ENCODE peak calls at places on chromosomes 7 and 10, in eight cellular contexts. K, B, I, O, A, E, J and R are unnamed samples.

GRCh38 chr7:2660359-2661095 is 27.5 kb upstream of the AMZ1 start:
- DNase-seq in K (no peak), B (peak; percentile 24), I (no peak), O (no peak), A (no peak), E (no peak), J (no peak), R (no peak)

GRCh38 chr7:95798401-95798930 is 26.1 kb downstream of the DYNC1I1 start:
- DNase-seq in K (no peak), B (no peak), I (peak; percentile 85), O (no peak), A (no peak), E (no peak), J (no peak), R (no peak)

GRCh38 chr10:69361303-69361614 is 55.5 kb downstream of the TACR2 start:
- DNase-seq in K (no peak), B (no peak), I (no peak), O (no peak), A (no peak), E (no peak), J (no peak), R (no peak)

GRCh38 chr10:47381427-47382379 is 2.4 kb downstream of the ZNF488 start:
- DNase-seq in K (no peak), B (no peak), I (no peak), O (no peak), A (no peak), E (no peak), J (no peak), R (peak; percentile 1)

GRCh38 chr7:11760372-11760771 is 71.6 kb downstream of the THSD7A start:
- DNase-seq in K (no peak), B (no peak), I (peak; percentile 93), O (no peak), A (no peak), E (no peak), J (no peak), R (no peak)

GRCh38 chr7:150947761-150948680 is 30.1 kb downstream of the KCNH2 start:
- DNase-seq in K (no peak), B (no peak), I (no peak), O (no peak), A (no peak), E (no peak), J (peak; percentile 23), R (no peak)

GRCh38 chr7:127888825-127889224 is 142.4 kb downstream of the LRRC4 start:
- DNase-seq in K (no peak), B (no peak), I (no peak), O (no peak), A (no peak), E (no peak), J (no peak), R (no peak)

GRCh38 chr10:73251683-73252444 is 580 bp downstream of the MRPS16 start:
- DNase-seq in K (no peak), B (peak; percentile 11), I (no peak), O (no peak), A (no peak), E (peak; percentile 20), J (no peak), R (peak; percentile 5)

GRCh38 chr10:131698232-131698631 is 202.6 kb upstream of the PPP2R2D start:
- DNase-seq in K (no peak), B (no peak), I (no peak), O (no peak), A (no peak), E (no peak), J (no peak), R (no peak)

GRCh38 chr7:120554960-120555571 is 282.1 kb downstream of the KCND2 start:
- DNase-seq in K (peak; percentile 70), B (no peak), I (peak; percentile 9), O (peak; percentile 38), A (peak; percentile 54), E (peak; percentile 5), J (peak; percentile 38), R (peak; percentile 61)